ENCODE peak calls at places on chromosomes 6 and 20, in eight cellular contexts. K is WTC11, C is lower lobe of right lung, P is mesothelial cell of epicardium, T is cardiac fibroblast, Q is mucosa of descending colon, Y is heart left ventricle, D is nephron progenitor cell. O is an unnamed sample.

GRCh38 chr20:59082981-59083380 is 40.4 kb upstream of the PRELID3B start:
- DNase-seq in T (no peak), D (no peak), C (no peak), P (no peak), Q (no peak), K (no peak), Y (no peak), O (no peak)

GRCh38 chr6:68638225-68638900 is 3.3 kb downstream of the ADGRB3 start:
- DNase-seq in D (peak), P (no peak), T (peak), Y (no peak), Q (peak), C (no peak), K (peak), O (no peak)

GRCh38 chr6:7107578-7108195 is at the start of gene RREB1:
- DNase-seq in C (peak), P (peak), Q (peak), Y (peak), D (peak), T (peak), K (peak), O (peak)

GRCh38 chr20:62601172-62601571 is 41.1 kb upstream of the SLCO4A1 start:
- DNase-seq in K (no peak), D (no peak), C (no peak), P (no peak), Q (no peak), Y (peak), T (no peak), O (no peak)

GRCh38 chr6:467111-467510 is 75.6 kb downstream of the IRF4 start:
- DNase-seq in D (no peak), Y (no peak), T (no peak), K (no peak), C (no peak), Q (no peak), P (no peak), O (no peak)

GRCh38 chr20:13478366-13478765 is 160.4 kb downstream of the TASP1 start:
- DNase-seq in Y (no peak), D (no peak), K (no peak), C (no peak), P (no peak), Q (no peak), T (no peak), O (no peak)

GRCh38 chr6:157679605-157680580 is 143.2 kb upstream of the SNX9 start:
- DNase-seq in K (no peak), Y (no peak), T (no peak), C (no peak), D (no peak), Q (no peak), P (no peak), O (no peak)

GRCh38 chr6:57193177-57193576 is 21.1 kb downstream of the BAG2 start:
- DNase-seq in D (no peak), Q (no peak), C (no peak), K (no peak), Y (no peak), P (no peak), T (peak), O (no peak)

GRCh38 chr6:160428069-160428430 is 79.9 kb downstream of the SLC22A3 start:
- DNase-seq in K (no peak), D (no peak), Y (peak), T (peak), P (no peak), Q (no peak), C (peak), O (no peak)

GRCh38 chr6:30891450-30891723 is 7.1 kb downstream of the DDR1 start:
- DNase-seq in T (no peak), Y (no peak), P (no peak), K (no peak), C (no peak), Q (no peak), D (no peak), O (no peak)

GRCh38 chr6:111793711-111794111 is 79.5 kb downstream of the FYN start:
- DNase-seq in Y (peak), D (no peak), C (no peak), Q (peak), K (no peak), P (no peak), T (no peak), O (no peak)

GRCh38 chr6:7267521-7268091 is 45.4 kb downstream of the SSR1 start:
- DNase-seq in C (no peak), P (no peak), K (no peak), D (no peak), Q (peak), Y (no peak), T (peak), O (no peak)

GRCh38 chr6:3205913-3206312 is 21.5 kb downstream of the TUBB2B start:
- DNase-seq in Y (no peak), P (no peak), Q (no peak), K (no peak), C (no peak), T (peak), D (no peak), O (no peak)

GRCh38 chr6:121694389-121695185 is 259.1 kb downstream of the GJA1 start:
- DNase-seq in K (no peak), P (no peak), T (peak), Y (no peak), D (no peak), Q (no peak), C (no peak), O (no peak)

GRCh38 chr6:163605388-163606097 is 191.0 kb downstream of the QKI start:
- DNase-seq in C (no peak), P (no peak), Y (no peak), K (no peak), D (no peak), Q (no peak), T (no peak), O (no peak)

GRCh38 chr6:162123797-162124196 is 603.8 kb downstream of the PRKN start:
- DNase-seq in K (no peak), Y (no peak), C (no peak), P (no peak), Q (no peak), T (peak), D (no peak), O (no peak)
- TF ChIP-seq CTCF in K (peak), Y (no peak), C (no peak), P (peak), Q (no peak), T (no peak), D (peak), O (peak)

DNA sequence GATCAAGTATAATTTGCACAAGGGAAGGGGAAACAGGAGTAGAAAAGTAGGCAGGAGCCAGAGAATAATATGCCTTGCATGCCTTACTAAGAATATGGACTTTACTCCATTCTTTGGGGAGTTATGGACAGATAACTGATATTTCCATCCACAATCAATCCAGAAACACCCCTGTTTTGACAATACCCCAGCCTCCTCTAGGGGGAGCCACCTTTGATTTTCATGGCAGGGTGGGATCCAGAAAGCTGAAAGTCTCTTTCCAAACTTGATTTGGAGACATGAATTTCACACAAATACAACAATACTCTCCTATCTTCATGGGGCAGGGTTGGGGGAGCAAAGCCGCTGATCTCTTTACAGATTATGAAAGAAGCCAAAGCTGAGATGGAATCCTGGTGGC is 404.1 kb downstream of the FOXA2 start:
- DNase-seq in T (no peak), Y (no peak), Q (no peak), D (peak), K (peak), P (no peak), C (no peak), O (no peak)
- TF ChIP-seq CTCF in T (no peak), Y (no peak), Q (no peak), D (peak), K (peak), P (peak), C (no peak), O (peak)

GRCh38 chr6:134918418-134918961 is 31.4 kb downstream of the ALDH8A1 start:
- DNase-seq in K (no peak), P (no peak), C (no peak), Y (no peak), T (peak), D (no peak), Q (no peak), O (no peak)
- TF ChIP-seq CTCF in K (no peak), P (no peak), C (no peak), Y (no peak), T (no peak), D (no peak), Q (no peak), O (no peak)

DNA sequence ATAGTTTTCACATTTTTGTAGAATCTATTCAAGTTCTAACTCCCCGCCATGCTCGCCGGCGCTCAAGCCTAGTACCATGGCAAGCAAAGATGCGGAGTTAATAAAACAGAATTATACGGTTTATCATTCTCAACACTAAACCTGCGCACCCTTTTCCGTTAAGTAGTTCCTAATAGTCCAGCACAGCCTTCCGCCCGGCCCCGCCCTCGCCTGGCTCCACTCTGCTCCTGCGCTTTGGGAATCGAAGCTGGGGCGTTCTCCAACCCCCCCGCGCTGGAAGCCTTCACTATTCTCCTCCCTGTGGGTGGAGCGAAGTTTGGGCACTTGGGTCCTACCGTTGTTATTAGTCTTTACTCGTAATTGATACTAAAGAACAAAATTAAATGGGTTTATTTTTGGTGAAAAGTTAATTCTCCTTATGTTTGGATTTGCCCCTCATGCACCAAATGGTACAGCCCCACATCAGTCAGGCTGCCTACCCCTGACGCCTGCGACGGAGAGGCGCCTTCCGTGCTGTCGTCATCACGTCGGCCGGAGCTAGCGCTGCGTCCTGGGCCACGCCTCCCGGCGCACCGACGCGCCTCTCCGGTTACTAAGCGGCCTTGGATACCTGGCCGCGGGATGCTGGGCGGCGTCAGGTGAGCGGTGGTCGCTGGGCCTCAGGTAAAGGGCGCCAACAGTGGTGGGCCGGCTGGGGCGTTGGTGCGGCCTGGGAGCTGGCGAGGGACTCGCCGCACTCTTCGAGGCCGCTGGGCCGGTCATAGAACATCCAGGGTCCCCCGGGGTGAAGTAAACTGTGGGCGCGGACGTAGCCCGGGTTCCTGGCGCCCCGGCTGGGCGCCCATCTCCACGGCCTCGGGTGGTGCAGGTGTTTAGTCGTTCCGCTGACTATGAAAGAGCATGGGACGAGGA is at the start of gene IFT52:
- DNase-seq in Q (peak), T (peak), K (peak), P (peak), D (peak), Y (peak), C (peak), O (peak)
- TF ChIP-seq CTCF in Q (no peak), T (no peak), K (no peak), P (no peak), D (no peak), Y (no peak), C (no peak), O (no peak)

GRCh38 chr6:142680308-142680707 is 264.7 kb downstream of the HIVEP2 start:
- DNase-seq in Y (no peak), T (peak), P (no peak), C (no peak), D (no peak), Q (no peak), K (no peak), O (no peak)
- TF ChIP-seq CTCF in Y (no peak), T (no peak), P (no peak), C (no peak), D (no peak), Q (no peak), K (no peak), O (no peak)

GRCh38 chr6:55782275-55782674 is 93.1 kb downstream of the BMP5 start:
- DNase-seq in K (no peak), C (no peak), D (no peak), T (no peak), P (no peak), Y (no peak), Q (no peak), O (no peak)
- TF ChIP-seq CTCF in K (no peak), C (no peak), D (no peak), T (no peak), P (no peak), Y (no peak), Q (no peak), O (no peak)